ENCODE peak calls at places on chromosomes 6 and 20, in ten cellular contexts. K is Peyer's patch, V is natural killer cell, H is neural crest cell, S is GM10248, J is psoas muscle, X is astrocyte of the spinal cord, Q is retinal pigment epithelial cell, L is colonic mucosa, B is endodermal cell. T is an unnamed sample.
A peak's percentile ranks its signal among the peaks of the same experiment; 100 is the strongest.

GRCh38 chr6:115091461-115091860 is 748.6 kb upstream of the HS3ST5 start:
- DNase-seq in K (no peak), V (no peak), H (no peak), S (no peak), J (no peak), X (peak; percentile 29), Q (no peak), L (no peak), B (no peak), T (no peak)

GRCh38 chr6:28980797-28981390 is 24.2 kb downstream of the ZNF311 start:
- DNase-seq in K (peak; percentile 44), V (no peak), H (peak; percentile 68), S (peak; percentile 51), J (peak; percentile 58), X (peak; percentile 89), Q (no peak), L (peak; percentile 56), B (peak; percentile 92), T (peak; percentile 66)

GRCh38 chr6:31531162-31531561 is 2.4 kb downstream of the MCCD1 start:
- DNase-seq in K (no peak), V (no peak), H (no peak), S (no peak), J (no peak), X (no peak), Q (no peak), L (no peak), B (no peak), T (no peak)

GRCh38 chr6:38603966-38604365 is 35.8 kb downstream of the BTBD9 start:
- DNase-seq in K (no peak), V (no peak), H (no peak), S (no peak), J (no peak), X (no peak), Q (peak; percentile 80), L (no peak), B (no peak), T (no peak)

GRCh38 chr6:25714765-25715164 is 39.8 kb upstream of the SLC17A4 start:
- DNase-seq in K (no peak), V (no peak), H (no peak), S (no peak), J (no peak), X (no peak), Q (no peak), L (no peak), B (no peak), T (no peak)

GRCh38 chr20:1382670-1383069 is 10.2 kb downstream of the FKBP1A start:
- DNase-seq in K (no peak), V (no peak), H (no peak), S (no peak), J (no peak), X (no peak), Q (no peak), L (no peak), B (no peak), T (no peak)

GRCh38 chr6:25014806-25015560 is 79.2 kb upstream of the RIPOR2 start:
- DNase-seq in K (no peak), V (no peak), H (no peak), S (no peak), J (no peak), X (peak; percentile 83), Q (no peak), L (no peak), B (no peak), T (no peak)

GRCh38 chr6:77926198-77926752 is 273.4 kb downstream of the MEI4 start:
- DNase-seq in K (no peak), V (no peak), H (no peak), S (no peak), J (no peak), X (peak; percentile 7), Q (no peak), L (no peak), B (no peak), T (no peak)

GRCh38 chr20:32773880-32774279 is 11.7 kb downstream of the DNMT3B start:
- DNase-seq in K (no peak), V (no peak), H (no peak), S (no peak), J (peak; percentile 26), X (no peak), Q (no peak), L (no peak), B (no peak), T (no peak)

GRCh38 chr6:13873288-13874190 is 51.2 kb upstream of the RNF182 start:
- DNase-seq in K (peak; percentile 77), V (peak; percentile 40), H (peak; percentile 71), S (peak; percentile 89), J (peak; percentile 70), X (no peak), Q (no peak), L (peak; percentile 82), B (peak; percentile 97), T (peak; percentile 89)

GRCh38 chr20:17568972-17569471 is 853 bp upstream of the DSTN start:
- DNase-seq in K (peak; percentile 31), V (no peak), H (peak; percentile 23), S (peak; percentile 28), J (peak; percentile 86), X (peak; percentile 97), Q (peak; percentile 93), L (peak; percentile 90), B (peak; percentile 87), T (peak; percentile 42)

GRCh38 chr6:138107752-138108592 is 753 bp upstream of the PERP start:
- DNase-seq in K (peak; percentile 31), V (no peak), H (no peak), S (peak; percentile 29), J (no peak), X (no peak), Q (no peak), L (peak; percentile 92), B (peak; percentile 86), T (peak; percentile 40)

GRCh38 chr6:90434096-90434495 is 137.5 kb upstream of the BACH2 start:
- DNase-seq in K (no peak), V (no peak), H (no peak), S (no peak), J (no peak), X (no peak), Q (no peak), L (no peak), B (peak; percentile 84), T (no peak)
- TF ChIP-seq CTCF in K (no peak), V (no peak), H (peak; percentile 25), S (no peak), J (no peak), X (no peak), Q (peak; percentile 15), L (no peak), B (peak; percentile 78), T (no peak)

DNA sequence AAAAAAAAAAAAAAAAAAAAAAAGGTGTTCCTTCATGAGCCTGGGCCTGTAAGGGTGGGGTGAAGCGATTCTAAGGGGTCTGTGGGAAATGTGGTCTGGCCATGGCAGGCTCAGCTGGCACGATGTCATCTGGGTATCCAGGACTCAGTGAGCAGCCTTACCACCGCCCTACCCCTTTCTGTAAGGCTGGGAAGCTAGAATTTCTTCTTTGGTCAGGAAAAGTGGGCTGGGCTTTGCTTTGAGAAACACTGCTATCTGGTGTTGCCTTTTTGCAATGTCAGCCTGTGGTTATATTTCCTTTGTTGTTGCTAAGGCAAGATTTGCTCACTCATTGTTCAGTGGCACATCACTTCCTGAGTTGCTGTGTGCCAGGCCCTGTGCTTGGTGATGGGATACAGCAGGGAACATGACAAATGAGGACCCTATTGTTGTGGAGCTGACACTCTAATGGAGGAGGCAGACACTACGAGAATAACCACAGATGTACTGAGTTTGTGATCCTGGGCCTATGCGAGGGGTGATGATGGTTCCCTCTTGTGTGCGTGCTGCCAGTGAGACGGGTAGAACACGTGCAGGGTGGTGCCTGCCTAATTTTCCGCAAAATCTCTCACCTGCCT is 45.9 kb upstream of the ZNFX1 start:
- DNase-seq in K (no peak), V (no peak), H (no peak), S (peak; percentile 36), J (no peak), X (peak; percentile 76), Q (no peak), L (no peak), B (peak; percentile 75), T (peak; percentile 34)
- TF ChIP-seq CTCF in K (no peak), V (peak; percentile 32), H (no peak), S (peak; percentile 53), J (no peak), X (peak; percentile 48), Q (peak; percentile 46), L (no peak), B (peak; percentile 15), T (peak; percentile 34)

GRCh38 chr20:3167738-3168078 is 5.6 kb downstream of the LZTS3 start:
- DNase-seq in K (no peak), V (no peak), H (no peak), S (no peak), J (no peak), X (no peak), Q (no peak), L (no peak), B (no peak), T (peak; percentile 22)

GRCh38 chr20:3166913-3167342 is 6.4 kb downstream of the LZTS3 start:
- DNase-seq in K (no peak), V (no peak), H (no peak), S (no peak), J (no peak), X (no peak), Q (no peak), L (no peak), B (no peak), T (peak; percentile 18)

GRCh38 chr20:3166338-3166912 is 6.8 kb upstream of the FASTKD5 start:
- DNase-seq in K (no peak), V (no peak), H (no peak), S (no peak), J (no peak), X (no peak), Q (no peak), L (no peak), B (no peak), T (peak; percentile 22)

GRCh38 chr20:3168829-3169590 is 4.3 kb downstream of the LZTS3 start:
- DNase-seq in K (no peak), V (no peak), H (no peak), S (no peak), J (no peak), X (no peak), Q (no peak), L (no peak), B (peak; percentile 48), T (no peak)

DNA sequence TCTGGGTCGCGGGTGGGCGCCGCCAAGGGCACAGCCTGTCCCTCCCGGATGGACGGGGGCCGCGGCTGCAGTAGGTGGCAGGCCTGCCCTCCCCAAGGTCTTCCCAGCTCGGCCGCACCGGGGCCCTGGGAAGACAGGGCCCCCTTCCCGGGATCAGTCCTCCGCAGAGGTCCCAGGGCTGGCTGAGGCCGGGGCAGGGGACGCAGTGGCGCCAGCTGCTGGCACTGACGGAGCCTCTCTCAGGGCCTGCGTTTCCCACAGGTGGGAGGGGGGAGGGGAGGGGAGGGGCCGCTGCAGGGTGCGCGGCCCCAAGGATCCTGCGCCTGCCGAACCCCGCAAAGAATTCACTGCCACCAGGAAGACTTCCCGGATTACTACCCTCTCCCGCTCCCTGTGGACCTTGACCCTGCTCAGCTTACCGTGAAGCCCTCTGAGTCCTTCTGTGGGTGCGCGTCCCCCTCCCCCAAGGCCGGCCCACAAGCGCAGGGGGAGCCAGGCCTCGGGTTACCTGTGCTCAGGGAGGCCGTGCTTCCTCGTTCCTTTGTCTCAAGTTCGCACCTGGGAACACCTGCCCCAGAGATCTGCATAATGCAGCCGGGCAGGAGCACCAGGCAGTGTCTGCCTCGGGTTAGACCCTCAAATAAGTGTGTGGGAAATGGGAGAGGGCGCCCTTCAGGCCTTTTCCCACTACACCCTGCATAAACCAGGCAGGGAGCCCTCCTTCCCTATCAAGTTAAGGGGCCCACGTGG is 5.1 kb downstream of the LZTS3 start:
- DNase-seq in K (no peak), V (no peak), H (no peak), S (no peak), J (no peak), X (no peak), Q (no peak), L (peak; percentile 73), B (peak; percentile 89), T (peak; percentile 46)
- TF ChIP-seq CTCF in K (no peak), V (no peak), H (no peak), S (no peak), J (no peak), X (no peak), Q (no peak), L (no peak), B (peak; percentile 46), T (no peak)

GRCh38 chr20:22412977-22413868 is 171.1 kb downstream of the FOXA2 start:
- DNase-seq in K (no peak), V (no peak), H (no peak), S (no peak), J (no peak), X (no peak), Q (no peak), L (no peak), B (no peak), T (no peak)
- TF ChIP-seq CTCF in K (no peak), V (no peak), H (no peak), S (no peak), J (no peak), X (no peak), Q (no peak), L (no peak), B (no peak), T (no peak)

T was measured in GM13977.